ENCODE peak calls at places on chromosome 1, in four cellular contexts. One of them, this sample, is unnamed. For H3K4me1, the result is how much of the 10 kb centered on the place peaks cover.

GRCh38 chr1:2644171-2644570 is 11.4 kb upstream of the MMEL1 start:
- DNase-seq in Peyer's patch: peak
- DNase-seq in upper lobe of right lung: peak
- DNase-seq in neural progenitor cell: no peak
- DNase-seq in this sample: no peak

GRCh38 chr1:160993544-160993943 is 27.4 kb downstream of the F11R start:
- DNase-seq in Peyer's patch: no peak
- DNase-seq in upper lobe of right lung: no peak
- DNase-seq in neural progenitor cell: no peak
- DNase-seq in this sample: no peak

GRCh38 chr1:94544706-94545490 is 3.3 kb upstream of the F3 start:
- DNase-seq in Peyer's patch: no peak
- DNase-seq in upper lobe of right lung: no peak
- DNase-seq in neural progenitor cell: no peak
- DNase-seq in this sample: no peak

GRCh38 chr1:18749569-18749968 is 109.9 kb downstream of the TAS1R2 start:
- DNase-seq in Peyer's patch: no peak
- DNase-seq in upper lobe of right lung: no peak
- DNase-seq in neural progenitor cell: no peak
- DNase-seq in this sample: no peak

GRCh38 chr1:1431845-1432565 is 3.5 kb upstream of the VWA1 start:
- DNase-seq in Peyer's patch: no peak
- DNase-seq in upper lobe of right lung: peak
- DNase-seq in neural progenitor cell: peak
- DNase-seq in this sample: no peak

GRCh38 chr1:97108200-97108599 is 386.6 kb downstream of the PTBP2 start:
- DNase-seq in Peyer's patch: no peak
- DNase-seq in upper lobe of right lung: no peak
- DNase-seq in neural progenitor cell: no peak
- DNase-seq in this sample: no peak

GRCh38 chr1:103250441-103250861 is 142.1 kb upstream of the COL11A1 start:
- DNase-seq in Peyer's patch: no peak
- DNase-seq in upper lobe of right lung: no peak
- DNase-seq in neural progenitor cell: peak
- DNase-seq in this sample: no peak

GRCh38 chr1:171295821-171296220 is 18.2 kb upstream of the FMO4 start:
- DNase-seq in Peyer's patch: no peak
- DNase-seq in upper lobe of right lung: no peak
- DNase-seq in neural progenitor cell: no peak
- DNase-seq in this sample: no peak

GRCh38 chr1:203287109-203287893 is 18.0 kb upstream of the BTG2 start:
- DNase-seq in Peyer's patch: peak
- DNase-seq in upper lobe of right lung: peak
- DNase-seq in neural progenitor cell: no peak
- DNase-seq in this sample: peak

GRCh38 chr1:173426057-173426456 is 51.1 kb upstream of the PRDX6 start:
- DNase-seq in Peyer's patch: no peak
- DNase-seq in upper lobe of right lung: no peak
- DNase-seq in neural progenitor cell: no peak
- DNase-seq in this sample: no peak

GRCh38 chr1:106498238-106498637 is 558.2 kb upstream of the PRMT6 start:
- DNase-seq in Peyer's patch: no peak
- DNase-seq in upper lobe of right lung: no peak
- DNase-seq in neural progenitor cell: no peak
- DNase-seq in this sample: no peak
- H3K4me1 ChIP-seq in Peyer's patch: under half
- H3K4me1 ChIP-seq in upper lobe of right lung: under half
- H3K4me1 ChIP-seq in neural progenitor cell: under half
- H3K4me1 ChIP-seq in this sample: under half

DNA sequence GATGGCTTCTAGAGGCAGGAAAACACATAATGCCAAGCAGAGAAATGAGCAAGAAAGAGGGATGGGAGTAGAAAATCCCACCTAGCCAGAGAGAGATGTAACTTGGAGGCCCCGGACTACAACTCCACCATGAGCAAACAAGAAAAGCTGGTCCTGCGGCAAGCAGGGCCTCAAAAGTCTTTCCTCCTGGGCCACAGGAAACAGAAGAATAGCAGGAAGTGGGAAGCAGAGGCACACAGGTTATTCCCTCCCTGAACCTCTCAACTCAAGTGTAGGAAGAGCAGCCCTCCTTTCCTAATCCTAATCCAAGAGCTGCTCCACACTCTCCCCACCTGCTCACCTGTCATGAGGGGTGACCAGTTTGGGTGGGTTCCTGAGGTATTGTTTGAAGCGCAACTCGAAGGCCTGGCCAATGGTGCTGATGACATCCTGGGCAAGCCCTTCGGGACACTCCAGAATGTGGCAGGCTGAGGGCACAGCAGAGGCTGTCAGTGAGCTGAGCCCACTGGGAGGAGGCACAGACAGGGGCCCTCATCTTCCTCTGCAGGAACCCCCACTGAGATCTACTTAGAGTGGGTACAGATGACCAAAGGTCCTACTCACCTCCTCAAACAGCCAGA is 3.1 kb downstream of the SHC1 start:
- DNase-seq in Peyer's patch: no peak
- DNase-seq in upper lobe of right lung: no peak
- DNase-seq in neural progenitor cell: no peak
- DNase-seq in this sample: no peak
- H3K4me3 ChIP-seq in Peyer's patch: no peak
- H3K4me3 ChIP-seq in upper lobe of right lung: no peak
- H3K4me3 ChIP-seq in neural progenitor cell: no peak
- H3K4me3 ChIP-seq in this sample: no peak

GRCh38 chr1:66271904-66272254 is 262.1 kb upstream of the SGIP1 start:
- DNase-seq in Peyer's patch: peak
- DNase-seq in upper lobe of right lung: peak
- DNase-seq in neural progenitor cell: no peak
- DNase-seq in this sample: no peak
- H3K4me1 ChIP-seq in Peyer's patch: under half
- H3K4me1 ChIP-seq in upper lobe of right lung: half or more
- H3K4me1 ChIP-seq in neural progenitor cell: under half
- H3K4me1 ChIP-seq in this sample: under half

DNA sequence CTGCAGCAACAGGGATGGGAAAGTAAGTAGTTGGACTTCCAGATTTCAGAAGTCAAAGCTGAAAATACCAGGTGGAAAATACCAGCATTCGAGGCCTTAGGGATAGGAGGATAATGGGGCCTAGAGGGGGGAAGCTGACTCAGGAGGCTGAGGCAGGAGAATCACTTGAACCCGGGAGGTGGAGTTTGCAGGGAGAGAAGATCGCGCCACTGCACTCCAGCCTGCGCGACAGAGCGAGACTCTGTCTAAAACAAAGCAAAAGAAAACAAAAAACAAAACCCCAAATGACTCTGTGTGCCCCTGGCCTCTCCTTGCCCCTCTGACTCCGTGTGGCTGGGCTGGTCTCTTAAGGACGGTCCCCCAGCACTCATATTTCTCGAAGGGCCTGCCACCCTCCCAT is 3.4 kb downstream of the SH2D2A start:
- DNase-seq in Peyer's patch: no peak
- DNase-seq in upper lobe of right lung: no peak
- DNase-seq in neural progenitor cell: no peak
- DNase-seq in this sample: no peak
- H3K4me3 ChIP-seq in Peyer's patch: peak
- H3K4me3 ChIP-seq in upper lobe of right lung: peak
- H3K4me3 ChIP-seq in neural progenitor cell: peak
- H3K4me3 ChIP-seq in this sample: peak

GRCh38 chr1:208162903-208163302 is 81.3 kb downstream of the PLXNA2 start:
- DNase-seq in Peyer's patch: peak
- DNase-seq in upper lobe of right lung: no peak
- DNase-seq in neural progenitor cell: no peak
- DNase-seq in this sample: no peak
- H3K4me1 ChIP-seq in Peyer's patch: half or more
- H3K4me1 ChIP-seq in upper lobe of right lung: half or more
- H3K4me1 ChIP-seq in neural progenitor cell: half or more
- H3K4me1 ChIP-seq in this sample: under half

GRCh38 chr1:85091647-85092295 is 43.5 kb upstream of the MCOLN3 start:
- DNase-seq in Peyer's patch: no peak
- DNase-seq in upper lobe of right lung: no peak
- DNase-seq in neural progenitor cell: no peak
- DNase-seq in this sample: peak
- H3K4me3 ChIP-seq in Peyer's patch: no peak
- H3K4me3 ChIP-seq in upper lobe of right lung: peak
- H3K4me3 ChIP-seq in neural progenitor cell: no peak
- H3K4me3 ChIP-seq in this sample: peak

GRCh38 chr1:15346356-15347030 is 63.2 kb upstream of the EFHD2 start:
- DNase-seq in Peyer's patch: peak
- DNase-seq in upper lobe of right lung: no peak
- DNase-seq in neural progenitor cell: no peak
- DNase-seq in this sample: no peak
- H3K4me1 ChIP-seq in Peyer's patch: under half
- H3K4me1 ChIP-seq in upper lobe of right lung: under half
- H3K4me1 ChIP-seq in neural progenitor cell: under half
- H3K4me1 ChIP-seq in this sample: under half

GRCh38 chr1:79388694-79389361 is 382.3 kb upstream of the ADGRL4 start:
- DNase-seq in Peyer's patch: no peak
- DNase-seq in upper lobe of right lung: no peak
- DNase-seq in neural progenitor cell: no peak
- DNase-seq in this sample: no peak

GRCh38 chr1:79396901-79397300 is 390.4 kb upstream of the ADGRL4 start:
- DNase-seq in Peyer's patch: no peak
- DNase-seq in upper lobe of right lung: no peak
- DNase-seq in neural progenitor cell: no peak
- DNase-seq in this sample: no peak

GRCh38 chr1:79386730-79387129 is 380.2 kb upstream of the ADGRL4 start:
- DNase-seq in Peyer's patch: no peak
- DNase-seq in upper lobe of right lung: no peak
- DNase-seq in neural progenitor cell: no peak
- DNase-seq in this sample: no peak

DNA sequence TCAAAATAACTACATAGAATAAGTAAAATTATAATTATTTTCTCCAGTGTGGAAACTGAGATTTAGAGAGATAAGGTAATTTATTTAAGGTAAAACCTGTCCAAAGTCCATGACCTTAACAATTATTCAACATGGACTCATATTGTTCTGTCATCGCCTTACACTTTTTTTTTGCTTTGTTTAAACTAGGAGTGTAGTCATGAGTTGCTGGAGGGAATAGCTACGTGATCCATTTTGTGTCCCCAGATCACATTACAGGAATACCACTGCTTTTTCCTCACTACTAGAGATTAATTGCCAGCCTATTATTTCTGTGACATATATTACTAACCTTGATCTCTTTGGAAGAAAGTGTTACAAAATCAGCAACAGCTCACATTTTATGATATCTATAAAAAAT is 385.4 kb upstream of the ADGRL4 start:
- DNase-seq in Peyer's patch: no peak
- DNase-seq in upper lobe of right lung: no peak
- DNase-seq in neural progenitor cell: no peak
- DNase-seq in this sample: no peak
- H3K4me3 ChIP-seq in Peyer's patch: no peak
- H3K4me3 ChIP-seq in upper lobe of right lung: no peak
- H3K4me3 ChIP-seq in neural progenitor cell: no peak
- H3K4me3 ChIP-seq in this sample: no peak

This sample was measured in CD4-positive, CD25-positive, alpha-beta regulatory T cell.